ENCODE peak calls at places on chromosomes 11 and 22, in eight cellular contexts. I, T, Y, P, W, V, Z and O are unnamed samples.

GRCh38 chr22:46583571-46583970 is 36.6 kb upstream of the GRAMD4 start:
- DNase-seq in I (no peak), T (peak; percentile 3), Y (no peak), P (no peak), W (no peak), V (no peak), Z (no peak), O (no peak)

GRCh38 chr11:134261626-134262488 is 8.5 kb downstream of the ACAD8 start:
- DNase-seq in I (peak; percentile 19), T (no peak), Y (peak; percentile 48), P (no peak), W (peak; percentile 55), V (peak; percentile 42), Z (peak; percentile 65), O (no peak)

GRCh38 chr11:47179655-47179991 is 2.9 kb upstream of the ARFGAP2 start:
- DNase-seq in I (peak; percentile 52), T (peak; percentile 54), Y (no peak), P (no peak), W (peak; percentile 49), V (peak; percentile 78), Z (peak; percentile 53), O (no peak)

GRCh38 chr11:77309401-77310085 is 8.1 kb upstream of the GDPD4 start:
- DNase-seq in I (no peak), T (no peak), Y (no peak), P (no peak), W (no peak), V (no peak), Z (no peak), O (no peak)

GRCh38 chr11:30143098-30143705 is 87.6 kb upstream of the FSHB start:
- DNase-seq in I (peak; percentile 42), T (peak; percentile 32), Y (peak; percentile 17), P (no peak), W (peak; percentile 9), V (peak; percentile 43), Z (peak; percentile 68), O (no peak)

GRCh38 chr11:12148882-12149281 is 38.5 kb downstream of the MICAL2 start:
- DNase-seq in I (no peak), T (no peak), Y (no peak), P (no peak), W (no peak), V (no peak), Z (no peak), O (no peak)

GRCh38 chr11:108115495-108116140 is 5.7 kb upstream of the ACAT1 start:
- DNase-seq in I (peak; percentile 93), T (no peak), Y (peak; percentile 72), P (no peak), W (peak; percentile 70), V (no peak), Z (peak; percentile 96), O (no peak)

GRCh38 chr11:12581923-12582322 is 92.3 kb upstream of the TEAD1 start:
- DNase-seq in I (peak; percentile 3), T (no peak), Y (peak; percentile 62), P (no peak), W (no peak), V (peak; percentile 39), Z (peak; percentile 89), O (no peak)

GRCh38 chr11:3902441-3902840 is 47.0 kb downstream of the STIM1 start:
- DNase-seq in I (no peak), T (no peak), Y (no peak), P (no peak), W (no peak), V (no peak), Z (no peak), O (no peak)

GRCh38 chr11:85755285-85755684 is 55.7 kb downstream of the SYTL2 start:
- DNase-seq in I (no peak), T (no peak), Y (no peak), P (no peak), W (no peak), V (no peak), Z (no peak), O (no peak)

GRCh38 chr11:69651834-69652620 is 11.1 kb downstream of the CCND1 start:
- DNase-seq in I (no peak), T (no peak), Y (no peak), P (no peak), W (no peak), V (no peak), Z (no peak), O (no peak)

GRCh38 chr11:114386545-114386944 is 13.8 kb downstream of the C11orf71 start:
- DNase-seq in I (no peak), T (no peak), Y (no peak), P (no peak), W (no peak), V (no peak), Z (no peak), O (no peak)

GRCh38 chr22:19352217-19352616 is 60.7 kb upstream of the CLTCL1 start:
- DNase-seq in I (no peak), T (no peak), Y (no peak), P (no peak), W (no peak), V (no peak), Z (no peak), O (no peak)

GRCh38 chr11:92279056-92279455 is 54.4 kb downstream of the FAT3 start:
- DNase-seq in I (no peak), T (no peak), Y (no peak), P (no peak), W (no peak), V (no peak), Z (no peak), O (no peak)

GRCh38 chr11:65524747-65525658 is at the start of gene SCYL1:
- DNase-seq in I (peak; percentile 66), T (peak; percentile 89), Y (peak; percentile 87), P (peak; percentile 89), W (peak; percentile 85), V (peak; percentile 85), Z (peak; percentile 70), O (peak; percentile 78)

GRCh38 chr22:26439559-26439958 is 10.5 kb downstream of the ASPHD2 start:
- DNase-seq in I (no peak), T (no peak), Y (no peak), P (no peak), W (no peak), V (no peak), Z (no peak), O (no peak)

GRCh38 chr22:26436903-26437515 is 7.9 kb downstream of the ASPHD2 start:
- DNase-seq in I (no peak), T (no peak), Y (no peak), P (no peak), W (peak; percentile 84), V (no peak), Z (peak; percentile 32), O (no peak)

GRCh38 chr22:26433805-26434204 is 4.7 kb downstream of the ASPHD2 start:
- DNase-seq in I (no peak), T (no peak), Y (no peak), P (no peak), W (no peak), V (no peak), Z (no peak), O (no peak)

GRCh38 chr22:26435327-26436093 is 6.5 kb downstream of the ASPHD2 start:
- DNase-seq in I (no peak), T (no peak), Y (no peak), P (no peak), W (peak; percentile 31), V (no peak), Z (no peak), O (no peak)

DNA sequence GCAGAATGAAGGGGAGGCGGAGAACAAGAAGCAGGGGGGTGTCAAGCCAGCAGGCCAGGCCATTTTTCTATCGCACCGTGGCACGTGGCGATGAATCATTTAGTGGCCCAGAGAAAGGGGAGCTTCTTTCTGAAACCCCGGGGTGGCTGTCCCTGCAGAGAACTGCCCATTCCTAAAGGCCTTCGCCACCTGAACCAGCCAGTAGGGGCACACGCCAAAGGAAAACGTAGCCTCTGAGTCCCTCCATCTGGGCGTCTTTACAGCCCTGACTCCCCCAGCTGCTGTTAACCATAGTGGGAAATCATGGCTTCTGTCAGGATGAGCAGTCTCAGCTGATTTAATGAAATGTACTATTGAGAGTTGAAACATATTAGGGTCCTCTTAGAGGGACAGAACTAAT is 8.9 kb downstream of the ASPHD2 start:
- DNase-seq in I (no peak), T (no peak), Y (no peak), P (no peak), W (no peak), V (no peak), Z (no peak), O (no peak)
- TF ChIP-seq CTCF in I (no peak), T (no peak), Y (no peak), P (no peak), W (no peak), V (no peak), Z (no peak), O (no peak)

GRCh38 chr11:126862664-126863247 is 137.8 kb downstream of the KIRREL3 start:
- DNase-seq in I (no peak), T (no peak), Y (no peak), P (peak; percentile 43), W (no peak), V (peak; percentile 51), Z (no peak), O (no peak)
- TF ChIP-seq CTCF in I (no peak), T (no peak), Y (no peak), P (no peak), W (no peak), V (no peak), Z (no peak), O (no peak)

GRCh38 chr22:45537734-45538181 is 35.1 kb downstream of the FBLN1 start:
- DNase-seq in I (no peak), T (no peak), Y (peak; percentile 94), P (no peak), W (peak; percentile 30), V (no peak), Z (no peak), O (no peak)
- TF ChIP-seq CTCF in I (no peak), T (no peak), Y (no peak), P (no peak), W (no peak), V (no peak), Z (no peak), O (no peak)

DNA sequence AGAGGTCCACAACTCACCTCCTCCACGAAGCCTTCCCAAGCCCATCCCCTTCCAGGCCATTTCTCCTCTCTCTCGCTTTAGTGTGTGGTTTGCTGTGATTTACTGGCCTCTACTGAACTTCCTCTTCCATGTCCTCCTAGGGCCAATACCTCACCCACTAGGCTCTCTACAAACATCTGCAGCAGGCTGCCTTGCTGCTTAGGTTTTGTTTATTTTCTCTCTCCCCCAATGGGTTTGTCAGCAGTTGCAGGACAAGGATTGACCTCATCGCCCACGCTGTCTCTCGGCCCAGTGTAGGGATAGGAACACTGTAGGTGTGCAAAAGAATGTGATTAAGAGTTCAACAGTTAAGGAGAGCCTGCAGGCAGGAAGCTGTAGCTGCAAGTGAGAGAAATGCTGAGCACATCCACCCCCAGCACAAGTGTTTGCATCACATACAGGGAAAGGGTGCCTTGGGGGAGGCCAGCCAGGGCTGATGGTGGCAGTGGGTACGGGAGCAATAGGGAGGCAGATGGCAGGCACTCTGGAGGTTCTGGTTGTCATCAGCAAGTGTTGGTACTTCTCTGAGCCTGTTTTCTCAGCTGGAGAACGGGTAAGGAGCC is 1.4 kb downstream of the PC start:
- DNase-seq in I (no peak), T (peak; percentile 24), Y (peak; percentile 52), P (no peak), W (no peak), V (no peak), Z (no peak), O (no peak)
- TF ChIP-seq CTCF in I (no peak), T (no peak), Y (no peak), P (peak; percentile 42), W (no peak), V (no peak), Z (no peak), O (no peak)

GRCh38 chr22:22508274-22509176 is at the start of gene ZNF280B:
- DNase-seq in I (peak; percentile 89), T (peak; percentile 93), Y (peak; percentile 43), P (peak; percentile 90), W (peak; percentile 81), V (peak; percentile 89), Z (peak; percentile 71), O (peak; percentile 79)
- TF ChIP-seq CTCF in I (peak; percentile 82), T (peak; percentile 71), Y (peak; percentile 82), P (peak; percentile 84), W (peak; percentile 41), V (peak; percentile 70), Z (peak; percentile 61), O (peak; percentile 65)

GRCh38 chr11:125364085-125364822 is 131.8 kb downstream of the FEZ1 start:
- DNase-seq in I (no peak), T (no peak), Y (no peak), P (no peak), W (no peak), V (no peak), Z (peak; percentile 70), O (no peak)
- TF ChIP-seq CTCF in I (no peak), T (no peak), Y (no peak), P (peak; percentile 33), W (no peak), V (no peak), Z (peak; percentile 28), O (no peak)